ENCODE peak calls at places on chromosome 15, in five cellular contexts. D, Q, H, L and P are unnamed samples.

GRCh38 chr15:76217029-76217866 is 94.0 kb downstream of the ETFA start:
- DNase-seq in L (no peak), D (no peak), H (no peak), Q (no peak), P (no peak)

GRCh38 chr15:77247116-77247515 is 172.8 kb downstream of the PEAK1 start:
- DNase-seq in D (no peak), H (no peak), Q (no peak), L (no peak), P (no peak)

GRCh38 chr15:48331796-48332641 is 790 bp downstream of the DUT start:
- DNase-seq in Q (peak), D (peak), L (peak), H (peak), P (peak)

GRCh38 chr15:70339551-70340517 is 242.1 kb upstream of the TLE3 start:
- DNase-seq in D (no peak), H (no peak), Q (no peak), L (no peak), P (no peak)

GRCh38 chr15:77107068-77107467 is 36.2 kb upstream of the TSPAN3 start:
- DNase-seq in H (no peak), L (peak), D (no peak), Q (peak), P (no peak)

GRCh38 chr15:71334434-71334833 is 219.2 kb downstream of the THSD4 start:
- DNase-seq in H (no peak), D (no peak), L (no peak), Q (no peak), P (no peak)

GRCh38 chr15:25883860-25884259 is 20.7 kb upstream of the ATP10A start:
- DNase-seq in D (no peak), L (no peak), Q (no peak), H (no peak), P (no peak)

GRCh38 chr15:69543681-69544080 is 91.1 kb downstream of the RPLP1 start:
- DNase-seq in L (no peak), D (no peak), H (no peak), Q (no peak), P (no peak)

GRCh38 chr15:57184502-57184901 is 191.8 kb upstream of the CGNL1 start:
- DNase-seq in Q (no peak), L (no peak), D (no peak), H (no peak), P (no peak)

GRCh38 chr15:48402778-48403177 is 71.5 kb downstream of the DUT start:
- DNase-seq in D (no peak), H (no peak), L (no peak), Q (no peak), P (no peak)